ENCODE peak calls at places on chromosomes 16 and 17, in ten cellular contexts. O is CD8-positive, alpha-beta T cell; G is GM20000; C is fibroblast of villous mesenchyme; Z is AG09309; B is heart left ventricle; L is nephron progenitor cell; S is fibroblast of lung; R is A549; Q is CD14-positive monocyte. H is an unnamed sample.

GRCh38 chr17:75521951-75522727 is 3.4 kb upstream of the LLGL2 start:
- DNase-seq in O (no peak), C (no peak), G (no peak), L (no peak), Q (no peak), B (no peak), S (peak; percentile 74), R (no peak), Z (no peak), H (no peak)

GRCh38 chr17:43615330-43615729 is 46.4 kb downstream of the MEOX1 start:
- DNase-seq in S (peak; percentile 18), C (no peak), G (no peak), Z (no peak), R (no peak), B (no peak), L (no peak), Q (no peak), O (no peak), H (no peak)

GRCh38 chr16:59324462-59324861 is 590.3 kb upstream of the GOT2 start:
- DNase-seq in B (no peak), S (peak; percentile 57), R (peak; percentile 59), L (no peak), Z (no peak), G (no peak), C (no peak), O (no peak), Q (no peak), H (no peak)

GRCh38 chr17:37856245-37856644 is 68.0 kb upstream of the TBC1D3K start:
- DNase-seq in C (no peak), O (no peak), G (no peak), R (no peak), L (no peak), B (no peak), Q (no peak), S (no peak), Z (no peak), H (no peak)

GRCh38 chr16:65909310-65910050 is 457.0 kb upstream of the CDH5 start:
- DNase-seq in R (no peak), Z (no peak), L (no peak), G (no peak), O (no peak), Q (no peak), S (peak; percentile 19), C (no peak), B (no peak), H (no peak)

GRCh38 chr16:50668368-50669008 is 12.6 kb downstream of the SNX20 start:
- DNase-seq in Q (no peak), S (no peak), B (no peak), C (no peak), G (no peak), Z (no peak), O (no peak), R (no peak), L (no peak), H (no peak)

GRCh38 chr16:10878328-10878643 is 1.3 kb downstream of the CIITA start:
- DNase-seq in L (no peak), R (no peak), O (no peak), Z (no peak), Q (no peak), S (no peak), B (no peak), C (no peak), G (no peak), H (no peak)

GRCh38 chr17:32289454-32289853 is 23.8 kb downstream of the RHBDL3 start:
- DNase-seq in B (no peak), O (no peak), S (no peak), R (no peak), L (no peak), G (no peak), Z (no peak), C (no peak), Q (no peak), H (no peak)

GRCh38 chr16:3842994-3843393 is 37.5 kb downstream of the CREBBP start:
- DNase-seq in R (no peak), O (no peak), S (no peak), C (peak; percentile 61), B (no peak), L (no peak), G (no peak), Z (no peak), Q (no peak), H (no peak)

GRCh38 chr17:50240876-50241275 is 33.4 kb upstream of the TMEM92 start:
- DNase-seq in Q (no peak), O (no peak), G (no peak), B (no peak), C (peak; percentile 25), L (no peak), R (no peak), Z (no peak), S (peak; percentile 85), H (no peak)

GRCh38 chr17:31266042-31266441 is 31.0 kb downstream of the OMG start:
- DNase-seq in R (no peak), Q (no peak), S (no peak), L (no peak), O (peak; percentile 32), Z (no peak), B (no peak), G (no peak), C (no peak), H (no peak)
- TF ChIP-seq CTCF in R (peak; percentile 37), Q (peak; percentile 66), S (no peak), L (peak; percentile 8), O (peak; percentile 33), Z (peak; percentile 15), B (no peak), G (peak; percentile 17), C (peak; percentile 32), H (no peak)

GRCh38 chr17:82415786-82416185 is 2.4 kb upstream of the HEXD start:
- DNase-seq in B (no peak), C (no peak), R (no peak), Q (no peak), L (no peak), Z (no peak), S (no peak), O (no peak), G (no peak), H (no peak)

GRCh38 chr17:82416264-82416663 is 1.9 kb upstream of the HEXD start:
- DNase-seq in L (no peak), Q (no peak), B (no peak), C (no peak), O (no peak), Z (no peak), S (no peak), R (no peak), G (no peak), H (no peak)

GRCh38 chr17:82415336-82415735 is 2.8 kb upstream of the HEXD start:
- DNase-seq in C (no peak), L (no peak), O (no peak), R (no peak), Z (no peak), B (no peak), G (no peak), Q (no peak), S (no peak), H (no peak)

GRCh38 chr17:82418001-82418986 is at the start of the genes HEXD and OGFOD3:
- DNase-seq in Z (no peak), S (peak; percentile 75), Q (peak; percentile 72), O (peak; percentile 86), B (peak; percentile 88), L (peak; percentile 87), C (peak; percentile 77), R (peak; percentile 90), G (peak; percentile 99), H (peak; percentile 73)

DNA sequence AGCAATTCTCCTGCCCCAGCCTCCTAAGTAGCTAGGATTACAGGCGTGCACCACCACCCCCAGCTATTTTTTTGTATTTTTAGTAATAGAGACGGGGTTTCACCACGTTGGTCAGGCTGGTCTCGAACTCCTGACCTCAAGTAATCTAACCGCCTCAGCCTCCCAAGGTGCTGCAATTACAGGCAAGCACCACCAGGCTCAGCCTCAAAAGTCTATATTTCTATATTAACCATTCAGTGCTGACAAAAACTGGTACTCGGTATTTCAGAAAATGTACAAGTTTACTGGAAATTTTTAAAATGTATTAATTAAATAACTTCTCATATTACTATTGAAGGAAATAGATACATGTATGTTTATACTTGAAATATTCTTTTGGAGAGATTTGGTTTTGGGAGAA is 1.4 kb upstream of the HEXD start:
- DNase-seq in R (no peak), G (no peak), Z (no peak), Q (no peak), L (no peak), C (no peak), B (no peak), O (no peak), S (no peak), H (no peak)
- TF ChIP-seq CTCF in R (no peak), G (no peak), Z (no peak), Q (peak; percentile 15), L (no peak), C (no peak), B (no peak), O (peak; percentile 17), S (peak; percentile 13), H (peak; percentile 47)

DNA sequence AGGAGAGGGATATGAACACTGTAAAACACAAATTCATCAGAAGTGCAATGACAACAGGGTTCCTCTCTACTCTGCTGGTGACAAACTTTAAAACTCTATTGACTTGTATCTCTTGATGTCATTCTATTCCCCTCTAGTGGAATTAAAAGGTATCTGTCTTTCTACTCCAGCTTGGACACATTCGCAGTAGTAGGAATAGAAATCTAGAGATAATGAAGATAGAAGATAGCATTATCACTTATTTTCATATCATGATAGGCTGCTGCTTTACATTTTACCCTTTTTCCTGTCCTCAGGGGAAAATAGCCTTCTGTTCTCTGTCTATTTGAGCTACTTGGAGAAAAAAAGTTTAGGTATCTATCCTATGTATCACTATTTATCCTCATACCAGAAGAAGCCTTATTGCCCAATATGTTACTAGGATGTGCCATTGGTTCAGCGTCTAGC is 209.6 kb upstream of the CACNG5 start:
- DNase-seq in G (no peak), Q (no peak), R (peak; percentile 85), C (peak; percentile 46), S (peak; percentile 26), Z (no peak), L (no peak), B (no peak), O (no peak), H (no peak)
- TF ChIP-seq CTCF in G (no peak), Q (no peak), R (peak; percentile 91), C (peak; percentile 59), S (peak; percentile 46), Z (peak; percentile 44), L (peak; percentile 46), B (peak; percentile 34), O (no peak), H (peak; percentile 72)

DNA sequence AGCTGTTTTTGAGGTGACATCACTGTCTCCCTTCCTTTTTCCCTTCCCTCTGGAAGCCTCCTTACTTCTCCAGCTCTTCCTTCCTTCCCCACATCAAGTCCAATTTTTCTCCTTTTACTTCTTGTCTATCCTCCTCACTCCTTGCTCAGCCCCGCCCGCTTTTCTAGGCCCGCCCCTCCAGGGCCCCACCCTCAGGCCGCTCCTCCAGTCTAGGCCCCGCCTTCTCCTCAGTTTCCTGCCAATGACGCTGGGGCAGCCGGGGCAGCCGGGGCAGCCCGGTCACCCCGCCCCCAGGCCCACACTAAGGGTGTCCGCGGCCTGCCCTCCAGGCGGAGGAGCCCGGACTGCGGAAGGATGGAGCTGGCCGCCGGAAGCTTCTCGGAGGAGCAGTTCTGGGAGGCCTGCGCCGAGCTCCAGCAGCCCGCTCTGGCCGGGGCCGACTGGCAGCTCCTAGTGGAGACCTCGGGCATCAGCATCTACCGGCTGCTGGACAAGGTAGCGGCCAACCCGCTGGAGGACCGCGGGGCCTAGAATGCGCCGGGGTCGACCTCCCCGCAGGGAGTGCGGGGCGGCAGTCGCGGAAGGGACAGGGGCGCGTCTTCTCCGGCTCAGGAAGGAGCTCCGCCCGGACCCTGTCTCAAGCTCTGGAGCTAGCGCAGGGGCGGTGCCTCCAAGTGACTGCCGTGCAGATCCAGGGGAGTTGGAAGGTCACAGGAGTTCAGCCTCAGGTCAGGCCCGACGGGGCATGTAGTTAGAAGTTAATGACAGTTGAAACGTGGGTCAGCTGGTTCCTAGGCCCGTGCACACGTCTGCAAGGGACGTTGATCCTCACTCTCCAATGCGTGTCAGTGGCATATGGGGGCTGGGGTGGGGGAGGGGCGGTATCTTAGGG is at the start of gene PCTP:
- DNase-seq in B (peak; percentile 94), O (peak; percentile 73), C (peak; percentile 94), G (peak; percentile 91), R (peak; percentile 91), L (peak; percentile 94), Z (peak; percentile 62), Q (peak; percentile 91), S (peak; percentile 91), H (peak; percentile 89)
- TF ChIP-seq CTCF in B (peak; percentile 30), O (no peak), C (peak; percentile 47), G (no peak), R (peak; percentile 5), L (peak; percentile 43), Z (peak; percentile 55), Q (peak; percentile 25), S (peak; percentile 49), H (peak; percentile 57)